ENCODE peak calls at places on chromosomes 4 and X, in eight cellular contexts. Z is fibroblast of lung; U is activated T-helper 1 cell treated with anti-CD3 and anti-CD28 coated beads, Interleukin-12 subunit alpha, Interleukin-12 subunit beta, Interleukin-2, Interleukin-4 antibody, amounts not matched to agents 30 ng/mL and 10 ng/mL and 1 ng/mL, durations not matched to agents 14 hours and 24 hours and 36 hours; F is G401; N is activated T-cell treated with anti-CD3 and anti-CD28 coated beads for 1 hour; R is hypothalamus; O is tibial nerve; A is left lobe of liver. M is an unnamed sample.

GRCh38 chr4:158769175-158769831 is 477 bp downstream of the FNIP2 start:
- DNase-seq in Z (peak), U (peak), F (peak), N (peak), R (peak), O (no peak), A (peak), M (no peak)

GRCh38 chrX:40154853-40155616 is 57.3 kb upstream of the BCOR start:
- DNase-seq in Z (no peak), U (no peak), F (no peak), N (no peak), R (peak), O (no peak), A (peak), M (peak)

GRCh38 chr4:56976878-56977320 is 507 bp downstream of the NOA1 start:
- DNase-seq in Z (no peak), U (peak), F (peak), N (peak), R (peak), O (no peak), A (peak), M (no peak)

GRCh38 chr4:88765729-88766128 is 68.1 kb upstream of the NAP1L5 start:
- DNase-seq in Z (peak), U (no peak), F (no peak), N (no peak), R (no peak), O (no peak), A (no peak), M (peak)

GRCh38 chr4:86269354-86269753 is 90.5 kb downstream of the MAPK10 start:
- DNase-seq in Z (peak), U (no peak), F (no peak), N (no peak), R (no peak), O (no peak), A (no peak), M (no peak)

GRCh38 chr4:165684177-165684870 is 188.7 kb upstream of the TLL1 start:
- DNase-seq in Z (peak), U (no peak), F (peak), N (no peak), R (no peak), O (no peak), A (no peak), M (no peak)

GRCh38 chr4:143281507-143282169 is 55.0 kb upstream of the GAB1 start:
- DNase-seq in Z (no peak), U (no peak), F (no peak), N (no peak), R (no peak), O (no peak), A (no peak), M (peak)

GRCh38 chrX:10101269-10101668 is 55.5 kb upstream of the CLCN4 start:
- DNase-seq in Z (no peak), U (no peak), F (no peak), N (no peak), R (no peak), O (no peak), A (no peak), M (peak)

GRCh38 chr4:124631760-124632159 is 80.8 kb downstream of the ANKRD50 start:
- DNase-seq in Z (peak), U (no peak), F (no peak), N (no peak), R (no peak), O (no peak), A (no peak), M (peak)

GRCh38 chr4:145709843-145710242 is 29.9 kb downstream of the C4orf51 start:
- DNase-seq in Z (peak), U (no peak), F (no peak), N (no peak), R (no peak), O (no peak), A (no peak), M (peak)

GRCh38 chrX:105126201-105126600 is 94.3 kb downstream of the TEX13A start:
- DNase-seq in Z (no peak), U (no peak), F (no peak), N (no peak), R (no peak), O (no peak), A (no peak), M (no peak)

GRCh38 chr4:7962609-7963508 is 23.2 kb upstream of the AFAP1 start:
- DNase-seq in Z (no peak), U (no peak), F (no peak), N (no peak), R (no peak), O (no peak), A (no peak), M (no peak)

GRCh38 chr4:16794816-16795445 is 103.5 kb downstream of the LDB2 start:
- DNase-seq in Z (peak), U (peak), F (peak), N (peak), R (peak), O (peak), A (peak), M (peak)

GRCh38 chrX:110851780-110852179 is 56.2 kb upstream of the CHRDL1 start:
- DNase-seq in Z (peak), U (no peak), F (no peak), N (no peak), R (no peak), O (no peak), A (no peak), M (peak)

GRCh38 chrX:64427787-64428186 is 32.5 kb upstream of the MTMR8 start:
- DNase-seq in Z (no peak), U (no peak), F (no peak), N (no peak), R (no peak), O (no peak), A (no peak), M (no peak)

GRCh38 chr4:183989471-183989870 is 84.4 kb downstream of the STOX2 start:
- DNase-seq in Z (peak), U (no peak), F (no peak), N (no peak), R (no peak), O (no peak), A (no peak), M (peak)

GRCh38 chrX:147570483-147570882 is 341.2 kb upstream of the FMR1 start:
- DNase-seq in Z (no peak), U (no peak), F (no peak), N (no peak), R (no peak), O (no peak), A (no peak), M (no peak)

GRCh38 chrX:9681422-9681821 is 84.2 kb downstream of the GPR143 start:
- DNase-seq in Z (peak), U (no peak), F (no peak), N (no peak), R (no peak), O (no peak), A (no peak), M (peak)

GRCh38 chr4:33160126-33160525 is 2440.0 kb downstream of the PCDH7 start:
- DNase-seq in Z (no peak), U (no peak), F (no peak), N (no peak), R (no peak), O (no peak), A (peak), M (peak)

GRCh38 chr4:3291411-3291968 is 1.3 kb upstream of the RGS12 start:
- DNase-seq in Z (no peak), U (no peak), F (peak), N (no peak), R (no peak), O (no peak), A (peak), M (no peak)

GRCh38 chr4:4969298-4969697 is 50.0 kb downstream of the CYTL1 start:
- DNase-seq in Z (peak), U (no peak), F (no peak), N (no peak), R (no peak), O (peak), A (no peak), M (peak)

GRCh38 chrX:135632353-135632752 is 81.1 kb upstream of the CT45A1 start:
- DNase-seq in Z (no peak), U (no peak), F (peak), N (no peak), R (no peak), O (no peak), A (no peak), M (no peak)

GRCh38 chr4:76449362-76449767 is 14.3 kb downstream of the SHROOM3 start:
- DNase-seq in Z (peak), U (no peak), F (no peak), N (no peak), R (no peak), O (no peak), A (no peak), M (no peak)

GRCh38 chrX:77448170-77448569 is 981 bp downstream of the FGF16 start:
- DNase-seq in Z (no peak), U (no peak), F (no peak), N (no peak), R (no peak), O (no peak), A (no peak), M (no peak)

GRCh38 chrX:144896323-144896722 is 351.0 kb upstream of the SPANXN1 start:
- DNase-seq in Z (no peak), U (no peak), F (no peak), N (no peak), R (no peak), O (no peak), A (no peak), M (no peak)

GRCh38 chrX:30949554-30949953 is 60.5 kb upstream of the TAB3 start:
- DNase-seq in Z (no peak), U (no peak), F (no peak), N (no peak), R (no peak), O (no peak), A (no peak), M (no peak)

GRCh38 chrX:95764972-95765451 is 919.6 kb upstream of the DIAPH2 start:
- DNase-seq in Z (peak), U (no peak), F (peak), N (no peak), R (no peak), O (no peak), A (no peak), M (peak)

GRCh38 chrX:119238557-119238956 is 2.5 kb downstream of the PGRMC1 start:
- DNase-seq in Z (peak), U (no peak), F (peak), N (no peak), R (no peak), O (no peak), A (no peak), M (peak)

GRCh38 chr4:19514276-19515070 is 737.2 kb upstream of the SLIT2 start:
- DNase-seq in Z (no peak), U (no peak), F (no peak), N (no peak), R (no peak), O (no peak), A (no peak), M (peak)

GRCh38 chr4:139443661-139444060 is 10.3 kb upstream of the RAB33B start:
- DNase-seq in Z (no peak), U (no peak), F (no peak), N (no peak), R (no peak), O (no peak), A (no peak), M (no peak)

GRCh38 chr4:78567502-78568075 is 16.0 kb downstream of the ANXA3 start:
- DNase-seq in Z (peak), U (no peak), F (no peak), N (no peak), R (no peak), O (no peak), A (no peak), M (no peak)

GRCh38 chr4:29578329-29578728 is 1141.8 kb upstream of the PCDH7 start:
- DNase-seq in Z (no peak), U (no peak), F (no peak), N (no peak), R (no peak), O (no peak), A (no peak), M (no peak)